ENCODE peak calls at places on chromosomes 16 and 17, in ten cellular contexts. E is HFF-Myc, K is neural crest cell, N is upper lobe of right lung, M is dorsolateral prefrontal cortex, Y is fibroblast of mammary gland, V is GM13977, X is pancreas, T is neural progenitor cell, Z is progenitor cell of endocrine pancreas. Q is an unnamed sample.

GRCh38 chr16:85733839-85734170 is 17.1 kb downstream of the C16orf74 start:
- DNase-seq in X (no peak), M (no peak), Z (no peak), K (peak), N (no peak), E (no peak), Y (no peak), T (peak), V (no peak), Q (peak)

GRCh38 chr16:35188288-35189155 is 1729.1 kb downstream of the TP53TG3F start:
- DNase-seq in Y (no peak), K (no peak), T (no peak), E (no peak), Z (no peak), X (no peak), N (peak), V (no peak), M (no peak), Q (no peak)

GRCh38 chr16:87558682-87559081 is 43.6 kb upstream of the JPH3 start:
- DNase-seq in V (no peak), Z (no peak), K (no peak), M (no peak), E (no peak), X (no peak), N (no peak), Y (no peak), T (no peak), Q (no peak)

GRCh38 chr17:77696151-77696719 is 262.3 kb upstream of the TNRC6C start:
- DNase-seq in Y (no peak), K (peak), T (peak), X (no peak), V (peak), M (peak), E (no peak), Z (no peak), N (peak), Q (no peak)

GRCh38 chr17:39196820-39197331 is 593 bp downstream of the CACNB1 start:
- DNase-seq in V (peak), X (no peak), T (peak), K (no peak), Y (no peak), N (peak), E (no peak), M (no peak), Z (no peak), Q (no peak)

GRCh38 chr16:56262148-56262878 is 71.0 kb downstream of the GNAO1 start:
- DNase-seq in K (no peak), T (no peak), Y (no peak), M (no peak), V (no peak), X (no peak), E (no peak), N (no peak), Z (no peak), Q (no peak)

GRCh38 chr16:84574191-84574590 is 43.7 kb downstream of the COTL1 start:
- DNase-seq in K (no peak), M (no peak), N (no peak), V (no peak), E (no peak), X (no peak), Y (no peak), Z (no peak), T (no peak), Q (no peak)

GRCh38 chr17:55089955-55090573 is 121.5 kb downstream of the STXBP4 start:
- DNase-seq in N (no peak), M (no peak), X (no peak), T (peak), Z (no peak), K (no peak), V (peak), E (no peak), Y (peak), Q (no peak)

GRCh38 chr16:56915311-56916105 is 16.4 kb upstream of the HERPUD1 start:
- DNase-seq in Y (no peak), Z (no peak), E (no peak), N (no peak), K (no peak), V (no peak), X (no peak), T (no peak), M (no peak), Q (no peak)

GRCh38 chr17:14744716-14745115 is 443.8 kb downstream of the HS3ST3B1 start:
- DNase-seq in N (no peak), X (no peak), E (no peak), Y (no peak), Z (no peak), M (no peak), T (no peak), K (no peak), V (no peak), Q (no peak)

GRCh38 chr17:50487213-50488096 is 8.8 kb downstream of the RSAD1 start:
- DNase-seq in V (no peak), M (no peak), Z (no peak), E (no peak), N (no peak), T (no peak), K (no peak), X (no peak), Y (peak), Q (no peak)

GRCh38 chr17:80869476-80869875 is 122.2 kb upstream of the CHMP6 start:
- DNase-seq in E (no peak), N (no peak), Y (no peak), K (no peak), X (no peak), V (no peak), Z (no peak), T (no peak), M (no peak), Q (no peak)

GRCh38 chr17:72926171-72926570 is 166.3 kb downstream of the SLC39A11 start:
- DNase-seq in Z (no peak), V (no peak), E (no peak), Y (no peak), M (no peak), K (no peak), T (no peak), X (no peak), N (no peak), Q (no peak)

GRCh38 chr16:2897110-2897509 is 14.1 kb downstream of the FLYWCH2 start:
- DNase-seq in Y (peak), E (no peak), V (peak), K (no peak), N (no peak), M (no peak), X (no peak), Z (no peak), T (no peak), Q (no peak)

GRCh38 chr16:6374816-6375215 is 957.8 kb upstream of the RBFOX1 start:
- DNase-seq in N (no peak), Z (no peak), K (no peak), M (no peak), E (no peak), Y (no peak), V (no peak), T (no peak), X (no peak), Q (no peak)

GRCh38 chr17:80106176-80106575 is 4.8 kb downstream of the GAA start:
- DNase-seq in Z (no peak), E (no peak), M (no peak), X (no peak), K (no peak), T (no peak), V (no peak), Y (no peak), N (peak), Q (no peak)

GRCh38 chr17:29190039-29190438 is 9.8 kb upstream of the MYO18A start:
- DNase-seq in E (no peak), T (no peak), V (no peak), Y (no peak), Z (no peak), K (no peak), N (no peak), M (no peak), X (no peak), Q (no peak)

GRCh38 chr16:3904875-3905274 is 24.4 kb upstream of the CREBBP start:
- DNase-seq in Z (no peak), T (no peak), X (no peak), Y (no peak), E (no peak), M (no peak), N (no peak), V (no peak), K (no peak), Q (no peak)

GRCh38 chr16:84453061-84453752 is 51.3 kb downstream of the MEAK7 start:
- DNase-seq in Z (no peak), M (no peak), E (no peak), Y (no peak), V (no peak), N (peak), K (no peak), T (no peak), X (no peak), Q (no peak)

GRCh38 chr17:19540706-19541370 is 7.2 kb downstream of the SLC47A1 start:
- DNase-seq in T (no peak), X (no peak), Y (no peak), N (no peak), E (no peak), V (no peak), K (no peak), Z (no peak), M (no peak), Q (no peak)

DNA sequence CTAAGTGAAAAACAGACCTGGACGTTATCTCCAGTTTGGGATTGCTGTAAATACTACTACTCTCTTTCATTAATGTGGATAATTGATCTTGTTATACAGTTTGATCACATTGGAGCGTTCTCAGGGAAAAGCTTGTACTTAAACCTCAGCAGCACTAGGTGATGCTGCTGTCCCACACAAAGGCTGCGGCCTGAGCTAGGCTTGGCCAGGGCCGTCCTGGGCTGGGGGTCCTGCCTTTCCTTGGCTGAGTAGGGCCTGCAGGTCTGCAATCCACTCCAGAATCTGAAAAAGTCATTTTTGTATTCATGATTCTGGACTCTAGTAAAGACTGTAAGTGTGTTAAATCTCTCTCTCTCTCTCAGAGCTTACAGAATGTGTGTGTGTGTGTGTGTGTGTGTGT is 23.7 kb upstream of the PMFBP1 start:
- DNase-seq in Z (peak), N (no peak), E (no peak), T (peak), X (no peak), M (no peak), Y (no peak), V (no peak), K (peak), Q (peak)
- TF ChIP-seq CTCF in Z (peak), N (no peak), E (peak), T (peak), X (no peak), M (no peak), Y (no peak), V (peak), K (peak), Q (no peak)

DNA sequence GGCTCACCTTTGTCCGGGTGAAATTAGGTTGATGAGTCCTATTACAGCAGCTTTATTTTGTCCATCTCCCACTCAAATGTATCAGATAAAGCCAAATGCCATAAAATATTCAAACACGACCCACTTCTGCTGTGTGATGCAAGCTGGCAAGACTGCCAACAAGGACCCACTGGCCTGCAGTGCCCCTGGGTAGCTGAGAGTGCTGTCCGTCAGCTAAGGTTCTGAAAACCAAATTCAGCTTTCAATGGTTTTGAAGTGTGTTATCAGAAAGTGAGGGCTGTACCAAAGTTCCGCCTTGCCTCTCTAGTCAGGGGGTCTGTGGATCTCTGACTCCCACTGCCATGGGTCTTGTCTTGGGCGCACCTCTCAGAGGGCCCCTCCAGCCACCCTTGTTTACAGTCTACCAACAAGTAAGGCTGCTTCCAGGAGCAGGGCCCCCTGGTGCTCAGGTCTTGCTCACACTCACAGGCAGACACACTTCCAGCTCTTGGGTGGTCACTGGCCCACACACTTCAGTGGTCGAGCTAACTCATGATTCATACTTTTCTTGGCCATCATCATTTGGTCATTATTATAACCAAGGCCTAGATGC is 10.5 kb upstream of the CCDC182 start:
- DNase-seq in N (no peak), K (no peak), Z (no peak), T (peak), M (no peak), V (no peak), Y (no peak), X (no peak), E (no peak), Q (no peak)
- TF ChIP-seq CTCF in N (no peak), K (no peak), Z (no peak), T (no peak), M (no peak), V (no peak), Y (no peak), X (no peak), E (no peak), Q (no peak)

DNA sequence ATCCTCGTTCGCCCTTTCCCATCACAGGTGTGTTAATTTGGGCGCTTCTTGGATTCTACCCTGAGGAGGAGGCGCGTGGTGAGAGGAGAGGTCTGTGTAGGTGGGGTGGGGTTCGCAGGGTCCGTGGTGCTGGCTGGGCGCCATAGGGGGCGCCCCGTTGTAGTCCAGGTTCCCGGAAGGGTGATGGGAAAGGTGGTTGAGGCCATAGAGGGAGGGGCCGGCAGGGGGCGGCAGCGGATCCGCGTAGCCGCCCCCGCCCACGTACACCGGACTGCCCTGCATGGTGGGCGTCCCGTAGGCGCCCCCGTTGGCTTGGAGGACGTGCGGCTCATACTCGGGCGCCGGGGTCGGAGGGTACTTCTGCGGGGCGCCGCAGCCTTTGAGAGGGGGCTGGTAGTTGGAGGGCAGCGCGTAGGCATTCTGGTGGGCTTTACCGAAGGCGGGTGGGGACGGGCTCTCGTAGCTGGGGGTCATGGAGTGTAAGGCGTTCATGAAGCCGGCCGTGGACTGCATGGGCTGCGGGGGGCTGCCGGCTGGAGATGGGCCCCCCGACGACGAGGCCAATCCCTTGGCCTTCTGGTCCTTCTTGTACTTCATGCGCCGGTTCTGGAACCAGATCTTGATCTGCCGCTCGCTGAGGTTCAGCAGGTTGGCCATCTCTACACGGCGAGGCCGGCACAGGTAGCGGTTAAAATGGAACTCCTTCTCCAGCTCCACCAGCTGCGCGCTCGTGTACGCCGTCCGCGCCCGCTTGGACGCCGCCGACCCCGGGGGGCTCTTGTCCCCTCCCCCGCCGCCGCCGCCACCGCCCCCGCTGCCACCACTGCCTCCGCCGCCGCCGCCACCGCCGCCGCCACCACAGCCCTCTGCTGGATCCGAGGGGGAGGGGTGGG is 5.7 kb upstream of the HOXB2 start:
- DNase-seq in K (no peak), E (no peak), Y (no peak), X (no peak), Z (no peak), M (no peak), V (no peak), T (peak), N (no peak), Q (no peak)
- TF ChIP-seq CTCF in K (peak), E (no peak), Y (no peak), X (no peak), Z (peak), M (no peak), V (no peak), T (peak), N (no peak), Q (peak)

GRCh38 chr17:9162275-9162985 is 141.1 kb downstream of the NTN1 start:
- DNase-seq in E (no peak), N (no peak), K (peak), Y (no peak), X (no peak), M (no peak), V (no peak), Z (no peak), T (peak), Q (no peak)
- TF ChIP-seq CTCF in E (peak), N (peak), K (peak), Y (no peak), X (no peak), M (no peak), V (no peak), Z (peak), T (peak), Q (peak)

Q was measured in endothelial cell.